ENCODE peak calls at places on chromosomes 5 and 9, in eight cellular contexts. One of them, this sample, is unnamed.

GRCh38 chr5:44574626-44575025 is 185.4 kb upstream of the FGF10 start:
- DNase-seq in upper lobe of left lung: no peak
- DNase-seq in HAP-1: no peak
- DNase-seq in astrocyte of the cerebellum: no peak
- DNase-seq in foreskin fibroblast: no peak
- DNase-seq in lung: no peak
- DNase-seq in Karpas-422: no peak
- DNase-seq in cardiac muscle cell: no peak
- DNase-seq in this sample: no peak

GRCh38 chr5:172133359-172134029 is 54.5 kb downstream of the STK10 start:
- DNase-seq in upper lobe of left lung: peak
- DNase-seq in HAP-1: no peak
- DNase-seq in astrocyte of the cerebellum: peak
- DNase-seq in foreskin fibroblast: peak
- DNase-seq in lung: peak
- DNase-seq in Karpas-422: no peak
- DNase-seq in cardiac muscle cell: peak
- DNase-seq in this sample: peak

GRCh38 chr9:84301851-84302250 is 38.7 kb downstream of the SLC28A3 start:
- DNase-seq in upper lobe of left lung: no peak
- DNase-seq in HAP-1: no peak
- DNase-seq in astrocyte of the cerebellum: no peak
- DNase-seq in foreskin fibroblast: peak
- DNase-seq in lung: no peak
- DNase-seq in Karpas-422: no peak
- DNase-seq in cardiac muscle cell: peak
- DNase-seq in this sample: peak

GRCh38 chr5:173299820-173300219 is 28.4 kb downstream of the STC2 start:
- DNase-seq in upper lobe of left lung: no peak
- DNase-seq in HAP-1: no peak
- DNase-seq in astrocyte of the cerebellum: no peak
- DNase-seq in foreskin fibroblast: no peak
- DNase-seq in lung: no peak
- DNase-seq in Karpas-422: no peak
- DNase-seq in cardiac muscle cell: no peak
- DNase-seq in this sample: no peak

GRCh38 chr5:148957591-148958202 is 105.2 kb downstream of the SH3TC2 start:
- DNase-seq in upper lobe of left lung: peak
- DNase-seq in HAP-1: peak
- DNase-seq in astrocyte of the cerebellum: no peak
- DNase-seq in foreskin fibroblast: no peak
- DNase-seq in lung: no peak
- DNase-seq in Karpas-422: peak
- DNase-seq in cardiac muscle cell: peak
- DNase-seq in this sample: peak

GRCh38 chr5:172411423-172412111 is 42.8 kb downstream of the SH3PXD2B start:
- DNase-seq in upper lobe of left lung: no peak
- DNase-seq in HAP-1: no peak
- DNase-seq in astrocyte of the cerebellum: no peak
- DNase-seq in foreskin fibroblast: no peak
- DNase-seq in lung: no peak
- DNase-seq in Karpas-422: no peak
- DNase-seq in cardiac muscle cell: peak
- DNase-seq in this sample: peak

GRCh38 chr9:126974604-126975003 is 60.0 kb downstream of the RALGPS1 start:
- DNase-seq in upper lobe of left lung: no peak
- DNase-seq in HAP-1: no peak
- DNase-seq in astrocyte of the cerebellum: no peak
- DNase-seq in foreskin fibroblast: no peak
- DNase-seq in lung: no peak
- DNase-seq in Karpas-422: peak
- DNase-seq in cardiac muscle cell: no peak
- DNase-seq in this sample: no peak

GRCh38 chr9:133372144-133372543 is 3.7 kb downstream of the SURF4 start:
- DNase-seq in upper lobe of left lung: no peak
- DNase-seq in HAP-1: no peak
- DNase-seq in astrocyte of the cerebellum: no peak
- DNase-seq in foreskin fibroblast: no peak
- DNase-seq in lung: no peak
- DNase-seq in Karpas-422: no peak
- DNase-seq in cardiac muscle cell: no peak
- DNase-seq in this sample: no peak

GRCh38 chr5:158670199-158670598 is 429.5 kb downstream of the EBF1 start:
- DNase-seq in upper lobe of left lung: no peak
- DNase-seq in HAP-1: no peak
- DNase-seq in astrocyte of the cerebellum: no peak
- DNase-seq in foreskin fibroblast: no peak
- DNase-seq in lung: no peak
- DNase-seq in Karpas-422: no peak
- DNase-seq in cardiac muscle cell: no peak
- DNase-seq in this sample: no peak

GRCh38 chr5:74631088-74631960 is 9.2 kb downstream of the ENC1 start:
- DNase-seq in upper lobe of left lung: peak
- DNase-seq in HAP-1: no peak
- DNase-seq in astrocyte of the cerebellum: no peak
- DNase-seq in foreskin fibroblast: peak
- DNase-seq in lung: peak
- DNase-seq in Karpas-422: peak
- DNase-seq in cardiac muscle cell: peak
- DNase-seq in this sample: peak

GRCh38 chr5:144422025-144422424 is 251.4 kb downstream of the KCTD16 start:
- DNase-seq in upper lobe of left lung: no peak
- DNase-seq in HAP-1: peak
- DNase-seq in astrocyte of the cerebellum: no peak
- DNase-seq in foreskin fibroblast: no peak
- DNase-seq in lung: no peak
- DNase-seq in Karpas-422: no peak
- DNase-seq in cardiac muscle cell: no peak
- DNase-seq in this sample: no peak

GRCh38 chr5:43075319-43076293 is 35.5 kb upstream of the ANXA2R start:
- DNase-seq in upper lobe of left lung: no peak
- DNase-seq in HAP-1: no peak
- DNase-seq in astrocyte of the cerebellum: no peak
- DNase-seq in foreskin fibroblast: no peak
- DNase-seq in lung: no peak
- DNase-seq in Karpas-422: peak
- DNase-seq in cardiac muscle cell: peak
- DNase-seq in this sample: peak
- H3K4me3 ChIP-seq in upper lobe of left lung: no peak
- H3K4me3 ChIP-seq in HAP-1: no peak
- H3K4me3 ChIP-seq in astrocyte of the cerebellum: no peak
- H3K4me3 ChIP-seq in foreskin fibroblast: no peak
- H3K4me3 ChIP-seq in lung: no peak
- H3K4me3 ChIP-seq in Karpas-422: no peak
- H3K4me3 ChIP-seq in cardiac muscle cell: no peak
- H3K4me3 ChIP-seq in this sample: peak

GRCh38 chr5:175657593-175658271 is at the start of gene HRH2:
- DNase-seq in upper lobe of left lung: peak
- DNase-seq in HAP-1: peak
- DNase-seq in astrocyte of the cerebellum: no peak
- DNase-seq in foreskin fibroblast: no peak
- DNase-seq in lung: no peak
- DNase-seq in Karpas-422: no peak
- DNase-seq in cardiac muscle cell: peak
- DNase-seq in this sample: no peak
- H3K4me3 ChIP-seq in upper lobe of left lung: peak
- H3K4me3 ChIP-seq in HAP-1: peak
- H3K4me3 ChIP-seq in astrocyte of the cerebellum: peak
- H3K4me3 ChIP-seq in foreskin fibroblast: no peak
- H3K4me3 ChIP-seq in lung: peak
- H3K4me3 ChIP-seq in Karpas-422: no peak
- H3K4me3 ChIP-seq in cardiac muscle cell: peak
- H3K4me3 ChIP-seq in this sample: no peak

GRCh38 chr9:107491081-107492053 is 1.8 kb upstream of the KLF4 start:
- DNase-seq in upper lobe of left lung: peak
- DNase-seq in HAP-1: no peak
- DNase-seq in astrocyte of the cerebellum: no peak
- DNase-seq in foreskin fibroblast: no peak
- DNase-seq in lung: no peak
- DNase-seq in Karpas-422: no peak
- DNase-seq in cardiac muscle cell: peak
- DNase-seq in this sample: no peak
- H3K4me3 ChIP-seq in upper lobe of left lung: peak
- H3K4me3 ChIP-seq in HAP-1: no peak
- H3K4me3 ChIP-seq in astrocyte of the cerebellum: peak
- H3K4me3 ChIP-seq in foreskin fibroblast: peak
- H3K4me3 ChIP-seq in lung: no peak
- H3K4me3 ChIP-seq in Karpas-422: no peak
- H3K4me3 ChIP-seq in cardiac muscle cell: peak
- H3K4me3 ChIP-seq in this sample: no peak

DNA sequence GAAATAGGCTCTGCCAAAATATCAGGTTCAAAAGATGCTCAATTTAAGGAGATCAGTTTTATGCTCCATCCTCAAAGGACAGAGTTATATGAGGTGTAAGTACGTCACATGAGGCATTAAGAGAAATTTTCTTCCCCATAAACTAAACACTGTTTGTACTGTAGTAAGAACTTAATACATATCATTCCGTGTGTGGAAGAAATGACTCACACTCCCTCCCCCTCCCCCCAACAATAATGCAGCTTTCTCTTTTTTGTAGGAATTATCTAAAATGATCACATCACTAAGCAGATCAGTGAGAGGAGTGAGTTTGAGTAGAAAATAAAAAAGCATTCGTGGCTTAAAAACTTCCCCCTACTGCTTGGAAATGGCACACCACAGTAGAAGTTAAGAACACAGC is 2.2 kb downstream of the CDH12 start:
- DNase-seq in upper lobe of left lung: no peak
- DNase-seq in HAP-1: no peak
- DNase-seq in astrocyte of the cerebellum: no peak
- DNase-seq in foreskin fibroblast: no peak
- DNase-seq in lung: no peak
- DNase-seq in Karpas-422: no peak
- DNase-seq in cardiac muscle cell: no peak
- DNase-seq in this sample: no peak
- H3K4me3 ChIP-seq in upper lobe of left lung: no peak
- H3K4me3 ChIP-seq in HAP-1: no peak
- H3K4me3 ChIP-seq in astrocyte of the cerebellum: no peak
- H3K4me3 ChIP-seq in foreskin fibroblast: no peak
- H3K4me3 ChIP-seq in lung: no peak
- H3K4me3 ChIP-seq in Karpas-422: no peak
- H3K4me3 ChIP-seq in cardiac muscle cell: no peak
- H3K4me3 ChIP-seq in this sample: no peak

GRCh38 chr9:87578625-87579024 is 81.0 kb downstream of the DAPK1 start:
- DNase-seq in upper lobe of left lung: no peak
- DNase-seq in HAP-1: no peak
- DNase-seq in astrocyte of the cerebellum: no peak
- DNase-seq in foreskin fibroblast: no peak
- DNase-seq in lung: no peak
- DNase-seq in Karpas-422: no peak
- DNase-seq in cardiac muscle cell: peak
- DNase-seq in this sample: no peak

GRCh38 chr9:87579761-87580626 is 82.3 kb downstream of the DAPK1 start:
- DNase-seq in upper lobe of left lung: no peak
- DNase-seq in HAP-1: no peak
- DNase-seq in astrocyte of the cerebellum: no peak
- DNase-seq in foreskin fibroblast: no peak
- DNase-seq in lung: no peak
- DNase-seq in Karpas-422: no peak
- DNase-seq in cardiac muscle cell: no peak
- DNase-seq in this sample: no peak

GRCh38 chr9:87581949-87582637 is 84.4 kb downstream of the DAPK1 start:
- DNase-seq in upper lobe of left lung: no peak
- DNase-seq in HAP-1: no peak
- DNase-seq in astrocyte of the cerebellum: no peak
- DNase-seq in foreskin fibroblast: no peak
- DNase-seq in lung: no peak
- DNase-seq in Karpas-422: no peak
- DNase-seq in cardiac muscle cell: no peak
- DNase-seq in this sample: no peak

GRCh38 chr9:87581513-87581912 is 83.8 kb downstream of the DAPK1 start:
- DNase-seq in upper lobe of left lung: no peak
- DNase-seq in HAP-1: no peak
- DNase-seq in astrocyte of the cerebellum: no peak
- DNase-seq in foreskin fibroblast: peak
- DNase-seq in lung: no peak
- DNase-seq in Karpas-422: no peak
- DNase-seq in cardiac muscle cell: peak
- DNase-seq in this sample: peak

DNA sequence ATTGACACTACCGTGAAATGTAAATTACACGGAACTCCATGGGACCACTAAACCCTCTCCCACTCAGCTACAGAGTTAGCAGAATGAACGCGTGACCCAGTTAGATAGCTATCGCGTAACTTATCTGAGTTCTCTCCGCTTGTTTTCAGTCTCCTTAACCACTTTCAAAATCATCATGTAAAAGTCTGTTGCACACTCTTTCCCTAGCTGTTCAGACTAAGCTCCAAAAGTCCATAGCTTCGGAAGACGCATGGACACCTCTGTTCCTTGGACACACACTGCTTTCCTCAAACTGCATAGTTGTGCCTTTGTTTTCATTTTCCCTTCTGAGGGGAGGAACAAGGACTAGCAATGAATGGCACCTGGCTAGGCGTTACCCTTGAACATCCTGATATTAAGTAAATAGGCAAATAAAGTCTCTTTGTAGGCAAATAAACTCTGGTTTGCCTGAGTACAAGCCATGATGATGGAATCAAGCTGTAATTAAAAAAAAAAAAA is 83.3 kb downstream of the DAPK1 start:
- DNase-seq in upper lobe of left lung: no peak
- DNase-seq in HAP-1: no peak
- DNase-seq in astrocyte of the cerebellum: no peak
- DNase-seq in foreskin fibroblast: no peak
- DNase-seq in lung: no peak
- DNase-seq in Karpas-422: no peak
- DNase-seq in cardiac muscle cell: no peak
- DNase-seq in this sample: no peak
- H3K4me3 ChIP-seq in upper lobe of left lung: no peak
- H3K4me3 ChIP-seq in HAP-1: no peak
- H3K4me3 ChIP-seq in astrocyte of the cerebellum: no peak
- H3K4me3 ChIP-seq in foreskin fibroblast: no peak
- H3K4me3 ChIP-seq in lung: no peak
- H3K4me3 ChIP-seq in Karpas-422: no peak
- H3K4me3 ChIP-seq in cardiac muscle cell: no peak
- H3K4me3 ChIP-seq in this sample: no peak

This sample was measured in fibroblast of the aortic adventitia.